ENCODE peak calls at places on chromosomes 6 and 20, in seven cellular contexts. Q is breast epithelium, U is lung, R is IMR-90, D is foreskin fibroblast, P is cardiac muscle cell, Y is GM06990. N is an unnamed sample.

GRCh38 chr20:41734506-41734945 is 116.3 kb upstream of the CHD6 start:
- DNase-seq in Y (no peak), R (peak; percentile 22), D (peak; percentile 6), P (peak; percentile 60), Q (no peak), U (peak; percentile 39), N (no peak)

GRCh38 chr6:40164345-40164755 is 230.1 kb upstream of the MOCS1 start:
- DNase-seq in U (no peak), P (no peak), Y (no peak), R (no peak), Q (no peak), D (no peak), N (no peak)

GRCh38 chr20:23626040-23626620 is 11.6 kb downstream of the CST3 start:
- DNase-seq in D (no peak), U (no peak), Q (no peak), P (peak; percentile 34), Y (no peak), R (no peak), N (no peak)

GRCh38 chr20:51767867-51768758 is at the start of gene ATP9A:
- DNase-seq in Y (no peak), U (peak; percentile 32), R (peak; percentile 31), Q (no peak), D (no peak), P (peak; percentile 43), N (no peak)

GRCh38 chr20:49850463-49851233 is 38.0 kb downstream of the SLC9A8 start:
- DNase-seq in P (no peak), U (no peak), R (no peak), Y (no peak), D (no peak), Q (no peak), N (no peak)

GRCh38 chr20:4326194-4327065 is 311.1 kb upstream of the RNF24 start:
- DNase-seq in R (peak; percentile 4), D (no peak), P (no peak), Y (no peak), Q (no peak), U (no peak), N (no peak)

GRCh38 chr20:3276400-3277015 is 37.5 kb upstream of the SLC4A11 start:
- DNase-seq in Q (no peak), R (peak; percentile 22), U (no peak), D (no peak), P (peak; percentile 54), Y (no peak), N (no peak)

GRCh38 chr6:160792711-160793110 is 90.7 kb downstream of the PLG start:
- DNase-seq in R (no peak), Y (no peak), U (no peak), Q (no peak), P (no peak), D (no peak), N (no peak)

GRCh38 chr6:168774381-168774780 is 333.4 kb downstream of the SMOC2 start:
- DNase-seq in U (no peak), D (no peak), Y (no peak), R (no peak), Q (no peak), P (peak; percentile 20), N (no peak)

GRCh38 chr20:478949-479429 is 16.7 kb upstream of the TBC1D20 start:
- DNase-seq in Q (no peak), Y (peak; percentile 15), D (peak; percentile 36), R (peak; percentile 77), P (peak; percentile 76), U (no peak), N (no peak)

GRCh38 chr20:46872315-46873211 is 22.1 kb upstream of the EYA2 start:
- DNase-seq in D (peak; percentile 8), Y (no peak), R (peak; percentile 72), Q (no peak), P (peak; percentile 41), U (no peak), N (no peak)

GRCh38 chr6:158674342-158674969 is 24.6 kb downstream of the SYTL3 start:
- DNase-seq in Y (no peak), P (no peak), Q (no peak), D (no peak), R (no peak), U (no peak), N (no peak)

GRCh38 chr6:2127484-2127911 is 117.9 kb downstream of the GMDS start:
- DNase-seq in D (no peak), R (no peak), P (peak; percentile 88), Q (peak; percentile 52), Y (peak; percentile 63), U (no peak), N (no peak)

GRCh38 chr20:17822039-17822438 is 122.3 kb downstream of the BANF2 start:
- DNase-seq in R (peak; percentile 72), U (peak; percentile 61), P (peak; percentile 92), Y (no peak), Q (no peak), D (peak; percentile 73), N (no peak)

DNA sequence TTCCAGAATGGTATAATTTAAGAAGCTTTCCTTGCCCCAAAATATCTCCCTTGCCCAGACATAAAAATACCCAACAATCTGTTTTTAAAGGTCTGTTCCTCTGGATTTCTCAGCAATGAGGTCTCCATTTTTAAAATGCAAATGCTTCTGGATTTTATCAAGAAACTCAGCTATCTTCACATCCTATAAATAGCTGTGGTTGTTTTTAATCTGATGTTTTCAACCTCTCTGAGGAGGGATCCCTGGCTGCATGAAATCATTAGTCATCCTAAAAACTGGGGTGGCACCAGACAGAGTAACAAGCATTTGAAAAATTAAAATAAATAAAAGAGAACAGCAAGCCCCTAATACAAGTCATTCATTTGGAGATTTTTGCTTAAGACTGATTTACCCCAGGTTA is 168.5 kb upstream of the ID4 start:
- DNase-seq in R (no peak), Y (no peak), Q (no peak), P (peak; percentile 55), U (no peak), D (no peak), N (no peak)
- TF ChIP-seq CTCF in R (no peak), Y (no peak), Q (no peak), P (no peak), U (no peak), D (no peak), N (no peak)

DNA sequence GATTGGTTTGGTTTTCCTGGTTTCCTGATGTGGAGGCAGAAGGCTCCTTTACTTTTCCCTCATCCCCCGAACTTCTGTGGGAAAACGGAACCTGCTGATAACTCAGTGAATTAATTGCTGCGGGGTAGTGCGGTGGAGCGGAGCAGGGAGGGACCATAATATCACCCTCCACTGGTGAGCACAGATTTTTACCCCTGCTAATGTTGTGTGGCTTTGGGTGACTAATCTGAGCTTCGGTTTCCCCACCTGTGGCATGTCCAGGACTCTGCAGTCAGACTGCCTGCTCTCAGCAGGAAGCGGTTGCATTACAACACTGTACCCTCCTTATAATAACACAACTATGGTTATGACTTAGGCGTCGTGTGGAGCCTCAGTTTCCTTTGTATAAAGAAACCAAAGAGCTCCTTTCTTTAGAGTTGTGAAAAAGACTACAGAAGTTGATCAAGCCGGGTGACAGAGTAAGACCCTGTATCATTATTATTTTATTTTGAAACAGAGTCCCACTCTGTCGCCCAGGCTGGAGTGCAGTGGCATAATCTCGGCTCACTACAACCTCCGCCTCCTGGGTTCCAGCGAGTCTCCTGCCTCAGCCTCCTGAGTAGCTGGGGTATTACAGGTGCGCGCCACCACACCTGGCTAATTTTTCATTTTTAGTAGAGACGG is 2.2 kb upstream of the ID1 start:
- DNase-seq in R (peak; percentile 89), D (peak; percentile 73), P (peak; percentile 70), U (no peak), Q (no peak), Y (peak; percentile 61), N (no peak)
- TF ChIP-seq CTCF in R (no peak), D (no peak), P (no peak), U (no peak), Q (no peak), Y (no peak), N (no peak)

GRCh38 chr20:35000922-35001595 is 45.4 kb downstream of the MYH7B start:
- DNase-seq in R (no peak), Q (no peak), U (no peak), Y (no peak), P (no peak), D (no peak), N (no peak)

GRCh38 chr20:35000311-35000921 is 44.7 kb downstream of the MYH7B start:
- DNase-seq in D (no peak), Y (no peak), P (no peak), R (no peak), Q (no peak), U (no peak), N (no peak)

GRCh38 chr20:35003211-35004031 is 47.8 kb downstream of the MYH7B start:
- DNase-seq in D (no peak), Y (no peak), U (no peak), R (no peak), Q (peak; percentile 49), P (no peak), N (no peak)

GRCh38 chr20:35002426-35003210 is 47.0 kb downstream of the MYH7B start:
- DNase-seq in Q (no peak), R (no peak), D (no peak), Y (no peak), U (no peak), P (no peak), N (no peak)

DNA sequence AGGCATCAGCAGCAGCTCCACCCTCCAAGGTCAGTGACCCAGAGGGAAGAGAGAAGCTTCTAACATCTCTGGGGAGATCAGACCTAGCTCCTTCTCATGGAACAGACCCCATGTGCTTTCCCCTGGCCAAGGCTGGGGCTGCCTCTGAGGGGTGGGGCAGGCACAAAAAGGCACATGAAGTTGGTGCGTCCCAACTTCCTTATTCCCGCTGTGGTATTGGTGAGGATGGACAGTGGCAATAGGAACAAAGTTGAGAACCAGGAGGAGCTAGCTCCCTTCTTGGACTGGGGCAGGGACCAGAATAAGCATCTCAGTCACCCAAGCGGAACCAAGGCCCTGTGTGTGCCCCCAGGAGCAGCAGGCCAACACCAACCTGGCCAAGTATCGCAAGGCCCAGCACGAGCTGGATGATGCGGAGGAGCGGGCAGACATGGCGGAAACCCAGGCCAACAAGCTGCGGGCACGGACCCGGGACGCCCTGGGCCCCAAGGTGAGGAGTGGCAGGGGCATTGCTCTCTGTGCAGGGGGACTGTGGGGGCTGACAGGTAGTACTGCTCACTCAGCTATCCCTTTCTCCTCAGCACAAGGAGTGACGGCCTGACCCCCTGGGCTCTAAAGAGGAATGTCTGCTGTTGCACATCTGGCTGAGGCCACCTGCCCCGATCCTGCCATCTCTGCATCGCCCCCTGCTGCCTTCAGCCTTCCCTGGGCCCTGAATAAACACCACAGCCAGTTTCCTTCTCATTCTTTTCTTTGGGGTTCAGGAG is 46.1 kb downstream of the MYH7B start:
- DNase-seq in U (no peak), P (no peak), D (no peak), Q (no peak), R (no peak), Y (no peak), N (no peak)
- TF ChIP-seq CTCF in U (no peak), P (peak; percentile 21), D (peak; percentile 39), Q (no peak), R (peak; percentile 38), Y (peak; percentile 37), N (no peak)

DNA sequence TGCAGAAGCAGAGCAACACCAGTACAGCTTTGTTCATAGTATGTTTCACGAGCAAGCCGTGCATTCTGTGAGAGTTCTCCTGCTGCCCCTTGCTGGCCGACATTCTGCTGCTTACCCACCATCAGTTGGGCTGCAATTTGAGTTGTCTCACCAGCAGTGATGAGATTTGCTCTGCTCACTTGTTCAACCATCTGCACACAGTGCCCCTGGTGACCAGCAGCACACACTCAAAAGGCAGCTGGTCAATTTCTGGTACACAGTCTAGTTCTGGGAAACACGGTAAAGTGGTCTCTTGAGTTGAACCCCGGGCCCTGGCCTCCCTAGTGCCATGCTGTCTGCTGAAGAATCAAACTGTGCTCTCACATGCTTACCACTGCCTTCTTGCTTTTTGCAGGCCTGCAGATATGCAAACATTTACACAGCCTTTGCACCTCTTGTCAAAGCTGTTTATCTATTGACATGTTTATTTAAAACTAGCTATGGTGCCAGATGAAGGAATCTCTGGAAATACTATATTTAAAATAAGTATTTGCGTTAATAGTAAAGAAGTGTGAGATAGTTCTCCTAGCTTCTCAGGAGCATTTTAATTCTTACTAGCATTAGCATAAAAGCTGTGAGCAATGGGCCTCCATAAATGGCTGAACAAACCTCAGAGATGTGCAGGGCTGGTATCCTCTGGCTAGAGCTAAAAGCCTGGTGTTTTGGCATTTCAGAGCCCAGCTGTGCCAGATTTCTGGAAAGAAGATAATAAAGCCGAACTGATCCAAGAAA is 234.3 kb downstream of the ARHGAP18 start:
- DNase-seq in Q (no peak), U (no peak), Y (no peak), P (no peak), D (no peak), R (peak; percentile 4), N (no peak)
- TF ChIP-seq CTCF in Q (no peak), U (no peak), Y (no peak), P (no peak), D (no peak), R (no peak), N (no peak)

N was measured in omental fat pad.